ENCODE peak calls at places on chromosomes 2 and 18, in eight cellular contexts. I is RWPE2; V is keratinocyte; N is hippocampal formation; E is non-pigmented ciliary epithelial cell; G is KBM-7; B is activated CD4-positive, alpha-beta T cell treated with anti-CD3 and anti-CD28 coated beads for 4 hours; Q is HT1080. L is an unnamed sample.

GRCh38 chr2:220353897-220354296 is 726.5 kb downstream of the SLC4A3 start:
- DNase-seq in I (no peak), E (no peak), B (no peak), G (no peak), V (peak), Q (no peak), N (no peak), L (no peak)

GRCh38 chr2:5932556-5933469 is 240.6 kb downstream of the SOX11 start:
- DNase-seq in V (no peak), B (no peak), E (no peak), Q (no peak), G (no peak), I (no peak), N (peak), L (no peak)

GRCh38 chr18:44238449-44238848 is 442.2 kb upstream of the SETBP1 start:
- DNase-seq in I (no peak), G (no peak), B (no peak), V (no peak), N (no peak), Q (peak), E (no peak), L (no peak)

GRCh38 chr2:235095569-235095968 is 143.8 kb downstream of the SH3BP4 start:
- DNase-seq in E (no peak), N (no peak), Q (no peak), G (no peak), B (no peak), V (no peak), I (no peak), L (no peak)

GRCh38 chr18:49249523-49249922 is 210.9 kb downstream of the DYM start:
- DNase-seq in N (no peak), E (peak), G (peak), Q (peak), I (no peak), V (peak), B (no peak), L (peak)

GRCh38 chr2:133566967-133567645 is 1.2 kb downstream of the NCKAP5 start:
- DNase-seq in V (no peak), E (peak), N (peak), G (no peak), B (no peak), I (no peak), Q (no peak), L (no peak)

GRCh38 chr2:128298846-128299507 is 19.7 kb downstream of the HS6ST1 start:
- DNase-seq in B (no peak), Q (no peak), E (no peak), G (no peak), V (no peak), I (no peak), N (no peak), L (no peak)

GRCh38 chr2:167196461-167197252 is 308.4 kb downstream of the XIRP2 start:
- DNase-seq in Q (peak), V (no peak), E (no peak), B (no peak), G (peak), N (no peak), I (no peak), L (peak)

GRCh38 chr2:168457177-168457905 is 1.3 kb downstream of the CERS6 start:
- DNase-seq in I (no peak), Q (no peak), B (no peak), E (no peak), V (no peak), N (no peak), G (peak), L (peak)

GRCh38 chr2:182824759-182825143 is 41.7 kb downstream of the FRZB start:
- DNase-seq in V (no peak), N (no peak), I (no peak), G (no peak), B (no peak), E (no peak), Q (no peak), L (no peak)

GRCh38 chr2:231348173-231348572 is 47.3 kb upstream of the B3GNT7 start:
- DNase-seq in G (no peak), N (no peak), B (no peak), E (no peak), Q (no peak), V (no peak), I (no peak), L (no peak)

GRCh38 chr2:28164280-28164801 is 228.3 kb upstream of the FOSL2 start:
- DNase-seq in B (no peak), V (no peak), G (no peak), I (no peak), N (no peak), Q (no peak), E (no peak), L (no peak)

GRCh38 chr18:36376361-36376760 is 78.8 kb downstream of the FHOD3 start:
- DNase-seq in Q (peak), I (no peak), E (no peak), G (no peak), V (no peak), N (no peak), B (no peak), L (no peak)

GRCh38 chr2:75464348-75464946 is 96.3 kb downstream of the EVA1A start:
- DNase-seq in N (no peak), V (no peak), B (no peak), Q (peak), I (no peak), G (peak), E (no peak), L (no peak)

GRCh38 chr2:10331033-10331701 is 28.5 kb downstream of the HPCAL1 start:
- DNase-seq in Q (no peak), G (no peak), I (no peak), V (no peak), B (peak), N (no peak), E (no peak), L (peak)

GRCh38 chr2:193463016-193463415 is 1268.3 kb upstream of the TMEFF2 start:
- DNase-seq in Q (no peak), N (no peak), V (no peak), G (no peak), E (no peak), I (no peak), B (no peak), L (no peak)

GRCh38 chr2:67702284-67702683 is 305.2 kb downstream of the ETAA1 start:
- DNase-seq in G (no peak), B (no peak), N (no peak), I (no peak), Q (no peak), V (no peak), E (no peak), L (no peak)